ENCODE peak calls at places on chromosomes 12 and 14, in ten cellular contexts. One of them, this sample, is unnamed.

GRCh38 chr12:9708853-9709252 is 24.0 kb downstream of the CLECL1 start:
- DNase-seq in frontal cortex: no peak
- DNase-seq in GDM1: no peak
- DNase-seq in BE2C: no peak
- DNase-seq in hippocampal formation: no peak
- DNase-seq in mesendoderm: no peak
- DNase-seq in Right ventricle myocardium superior: no peak
- DNase-seq in G401: no peak
- DNase-seq in amygdala: no peak
- DNase-seq in CD8-positive, alpha-beta T cell: no peak
- DNase-seq in this sample: no peak

GRCh38 chr14:30558362-30558674 is 640 bp upstream of the G2E3 start:
- DNase-seq in GDM1: no peak
- DNase-seq in amygdala: no peak
- DNase-seq in BE2C: no peak
- DNase-seq in CD8-positive, alpha-beta T cell: no peak
- DNase-seq in G401: no peak
- DNase-seq in Right ventricle myocardium superior: no peak
- DNase-seq in mesendoderm: no peak
- DNase-seq in frontal cortex: no peak
- DNase-seq in hippocampal formation: no peak
- DNase-seq in this sample: peak

GRCh38 chr12:27743601-27744000 is 33.0 kb downstream of the MRPS35 start:
- DNase-seq in mesendoderm: no peak
- DNase-seq in GDM1: no peak
- DNase-seq in G401: no peak
- DNase-seq in hippocampal formation: no peak
- DNase-seq in Right ventricle myocardium superior: no peak
- DNase-seq in frontal cortex: no peak
- DNase-seq in BE2C: no peak
- DNase-seq in CD8-positive, alpha-beta T cell: no peak
- DNase-seq in amygdala: no peak
- DNase-seq in this sample: no peak

GRCh38 chr14:50845166-50845565 is 14.2 kb upstream of the NIN start:
- DNase-seq in mesendoderm: no peak
- DNase-seq in amygdala: no peak
- DNase-seq in frontal cortex: no peak
- DNase-seq in CD8-positive, alpha-beta T cell: no peak
- DNase-seq in G401: no peak
- DNase-seq in GDM1: no peak
- DNase-seq in hippocampal formation: no peak
- DNase-seq in Right ventricle myocardium superior: no peak
- DNase-seq in BE2C: no peak
- DNase-seq in this sample: no peak

GRCh38 chr12:56154246-56154771 is 1.9 kb downstream of the MYL6B start:
- DNase-seq in mesendoderm: peak
- DNase-seq in amygdala: no peak
- DNase-seq in G401: no peak
- DNase-seq in CD8-positive, alpha-beta T cell: no peak
- DNase-seq in GDM1: no peak
- DNase-seq in Right ventricle myocardium superior: no peak
- DNase-seq in hippocampal formation: no peak
- DNase-seq in frontal cortex: no peak
- DNase-seq in BE2C: no peak
- DNase-seq in this sample: no peak

GRCh38 chr12:103877934-103878510 is 37.0 kb upstream of the NT5DC3 start:
- DNase-seq in Right ventricle myocardium superior: no peak
- DNase-seq in hippocampal formation: peak
- DNase-seq in G401: peak
- DNase-seq in BE2C: peak
- DNase-seq in amygdala: peak
- DNase-seq in CD8-positive, alpha-beta T cell: peak
- DNase-seq in mesendoderm: peak
- DNase-seq in frontal cortex: no peak
- DNase-seq in GDM1: peak
- DNase-seq in this sample: peak

GRCh38 chr12:51836012-51836832 is 12.3 kb downstream of the FIGNL2 start:
- DNase-seq in amygdala: no peak
- DNase-seq in BE2C: no peak
- DNase-seq in mesendoderm: peak
- DNase-seq in frontal cortex: no peak
- DNase-seq in hippocampal formation: no peak
- DNase-seq in Right ventricle myocardium superior: no peak
- DNase-seq in GDM1: no peak
- DNase-seq in CD8-positive, alpha-beta T cell: no peak
- DNase-seq in G401: no peak
- DNase-seq in this sample: peak

GRCh38 chr12:113059071-113059595 is 2.6 kb downstream of the DTX1 start:
- DNase-seq in Right ventricle myocardium superior: no peak
- DNase-seq in hippocampal formation: no peak
- DNase-seq in frontal cortex: peak
- DNase-seq in BE2C: no peak
- DNase-seq in GDM1: no peak
- DNase-seq in amygdala: no peak
- DNase-seq in mesendoderm: no peak
- DNase-seq in CD8-positive, alpha-beta T cell: no peak
- DNase-seq in G401: no peak
- DNase-seq in this sample: no peak

GRCh38 chr12:5201554-5202243 is 158.0 kb downstream of the KCNA5 start:
- DNase-seq in Right ventricle myocardium superior: peak
- DNase-seq in amygdala: no peak
- DNase-seq in BE2C: peak
- DNase-seq in frontal cortex: no peak
- DNase-seq in G401: no peak
- DNase-seq in hippocampal formation: no peak
- DNase-seq in GDM1: no peak
- DNase-seq in mesendoderm: peak
- DNase-seq in CD8-positive, alpha-beta T cell: no peak
- DNase-seq in this sample: peak

GRCh38 chr14:95464103-95464502 is 52.3 kb downstream of the SYNE3 start:
- DNase-seq in BE2C: no peak
- DNase-seq in G401: no peak
- DNase-seq in frontal cortex: no peak
- DNase-seq in mesendoderm: no peak
- DNase-seq in Right ventricle myocardium superior: no peak
- DNase-seq in amygdala: no peak
- DNase-seq in hippocampal formation: no peak
- DNase-seq in GDM1: no peak
- DNase-seq in CD8-positive, alpha-beta T cell: no peak
- DNase-seq in this sample: no peak

GRCh38 chr14:70555890-70556289 is 21.1 kb upstream of the ADAM20 start:
- DNase-seq in amygdala: no peak
- DNase-seq in hippocampal formation: no peak
- DNase-seq in GDM1: no peak
- DNase-seq in G401: no peak
- DNase-seq in mesendoderm: no peak
- DNase-seq in CD8-positive, alpha-beta T cell: no peak
- DNase-seq in BE2C: no peak
- DNase-seq in Right ventricle myocardium superior: peak
- DNase-seq in frontal cortex: no peak
- DNase-seq in this sample: peak

GRCh38 chr14:93033983-93034670 is 81.6 kb downstream of the ITPK1 start:
- DNase-seq in BE2C: peak
- DNase-seq in mesendoderm: peak
- DNase-seq in frontal cortex: no peak
- DNase-seq in hippocampal formation: peak
- DNase-seq in G401: no peak
- DNase-seq in GDM1: no peak
- DNase-seq in CD8-positive, alpha-beta T cell: peak
- DNase-seq in amygdala: no peak
- DNase-seq in Right ventricle myocardium superior: no peak
- DNase-seq in this sample: no peak

GRCh38 chr12:52975820-52976573 is 27.1 kb downstream of the KRT18 start:
- DNase-seq in amygdala: no peak
- DNase-seq in mesendoderm: peak
- DNase-seq in hippocampal formation: no peak
- DNase-seq in BE2C: no peak
- DNase-seq in CD8-positive, alpha-beta T cell: no peak
- DNase-seq in G401: peak
- DNase-seq in frontal cortex: no peak
- DNase-seq in GDM1: no peak
- DNase-seq in Right ventricle myocardium superior: peak
- DNase-seq in this sample: peak

GRCh38 chr14:35435177-35435576 is 30.6 kb upstream of the NFKBIA start:
- DNase-seq in mesendoderm: no peak
- DNase-seq in CD8-positive, alpha-beta T cell: no peak
- DNase-seq in hippocampal formation: no peak
- DNase-seq in GDM1: no peak
- DNase-seq in G401: no peak
- DNase-seq in amygdala: no peak
- DNase-seq in frontal cortex: no peak
- DNase-seq in BE2C: no peak
- DNase-seq in Right ventricle myocardium superior: no peak
- DNase-seq in this sample: no peak

GRCh38 chr12:647039-647712 is 16.1 kb downstream of the NINJ2 start:
- DNase-seq in GDM1: no peak
- DNase-seq in CD8-positive, alpha-beta T cell: no peak
- DNase-seq in G401: no peak
- DNase-seq in mesendoderm: no peak
- DNase-seq in hippocampal formation: no peak
- DNase-seq in BE2C: no peak
- DNase-seq in amygdala: no peak
- DNase-seq in frontal cortex: no peak
- DNase-seq in Right ventricle myocardium superior: no peak
- DNase-seq in this sample: no peak

GRCh38 chr14:52313903-52314481 is at the start of gene PTGER2:
- DNase-seq in Right ventricle myocardium superior: peak
- DNase-seq in frontal cortex: peak
- DNase-seq in CD8-positive, alpha-beta T cell: peak
- DNase-seq in GDM1: no peak
- DNase-seq in mesendoderm: peak
- DNase-seq in hippocampal formation: no peak
- DNase-seq in BE2C: peak
- DNase-seq in G401: no peak
- DNase-seq in amygdala: no peak
- DNase-seq in this sample: peak

GRCh38 chr14:35929171-35929570 is 103.0 kb downstream of the BRMS1L start:
- DNase-seq in CD8-positive, alpha-beta T cell: no peak
- DNase-seq in hippocampal formation: no peak
- DNase-seq in GDM1: no peak
- DNase-seq in amygdala: no peak
- DNase-seq in frontal cortex: no peak
- DNase-seq in Right ventricle myocardium superior: no peak
- DNase-seq in G401: no peak
- DNase-seq in BE2C: no peak
- DNase-seq in mesendoderm: no peak
- DNase-seq in this sample: no peak

GRCh38 chr14:72619071-72619710 is 274.7 kb downstream of the DPF3 start:
- DNase-seq in BE2C: peak
- DNase-seq in hippocampal formation: no peak
- DNase-seq in CD8-positive, alpha-beta T cell: no peak
- DNase-seq in GDM1: no peak
- DNase-seq in G401: no peak
- DNase-seq in mesendoderm: no peak
- DNase-seq in frontal cortex: no peak
- DNase-seq in amygdala: no peak
- DNase-seq in Right ventricle myocardium superior: no peak
- DNase-seq in this sample: peak

GRCh38 chr12:116361404-116362223 is 84.1 kb upstream of the MED13L start:
- DNase-seq in CD8-positive, alpha-beta T cell: no peak
- DNase-seq in GDM1: no peak
- DNase-seq in G401: peak
- DNase-seq in amygdala: no peak
- DNase-seq in mesendoderm: no peak
- DNase-seq in BE2C: no peak
- DNase-seq in Right ventricle myocardium superior: no peak
- DNase-seq in hippocampal formation: no peak
- DNase-seq in frontal cortex: no peak
- DNase-seq in this sample: no peak

GRCh38 chr14:53190938-53191337 is 37.8 kb upstream of the DDHD1 start:
- DNase-seq in amygdala: no peak
- DNase-seq in CD8-positive, alpha-beta T cell: no peak
- DNase-seq in frontal cortex: no peak
- DNase-seq in GDM1: no peak
- DNase-seq in G401: no peak
- DNase-seq in mesendoderm: no peak
- DNase-seq in Right ventricle myocardium superior: no peak
- DNase-seq in BE2C: no peak
- DNase-seq in hippocampal formation: no peak
- DNase-seq in this sample: no peak

GRCh38 chr12:26188641-26189040 is 6.7 kb upstream of the SSPN start:
- DNase-seq in mesendoderm: no peak
- DNase-seq in Right ventricle myocardium superior: no peak
- DNase-seq in G401: no peak
- DNase-seq in hippocampal formation: no peak
- DNase-seq in GDM1: no peak
- DNase-seq in frontal cortex: no peak
- DNase-seq in amygdala: no peak
- DNase-seq in BE2C: no peak
- DNase-seq in CD8-positive, alpha-beta T cell: no peak
- DNase-seq in this sample: no peak

GRCh38 chr14:52063107-52063506 is 5.8 kb downstream of the NID2 start:
- DNase-seq in BE2C: peak
- DNase-seq in amygdala: no peak
- DNase-seq in Right ventricle myocardium superior: peak
- DNase-seq in CD8-positive, alpha-beta T cell: no peak
- DNase-seq in G401: no peak
- DNase-seq in frontal cortex: no peak
- DNase-seq in GDM1: no peak
- DNase-seq in mesendoderm: peak
- DNase-seq in hippocampal formation: no peak
- DNase-seq in this sample: peak

GRCh38 chr14:102215071-102215470 is 75.4 kb downstream of the WDR20 start:
- DNase-seq in G401: peak
- DNase-seq in Right ventricle myocardium superior: no peak
- DNase-seq in BE2C: no peak
- DNase-seq in amygdala: peak
- DNase-seq in frontal cortex: peak
- DNase-seq in mesendoderm: no peak
- DNase-seq in hippocampal formation: peak
- DNase-seq in CD8-positive, alpha-beta T cell: no peak
- DNase-seq in GDM1: no peak
- DNase-seq in this sample: no peak

GRCh38 chr12:83005534-83006197 is 319.0 kb downstream of the TMTC2 start:
- DNase-seq in amygdala: no peak
- DNase-seq in BE2C: no peak
- DNase-seq in G401: no peak
- DNase-seq in frontal cortex: no peak
- DNase-seq in GDM1: no peak
- DNase-seq in Right ventricle myocardium superior: no peak
- DNase-seq in CD8-positive, alpha-beta T cell: no peak
- DNase-seq in hippocampal formation: no peak
- DNase-seq in mesendoderm: no peak
- DNase-seq in this sample: no peak

GRCh38 chr14:50947446-50947845 is 3.2 kb upstream of the PYGL start:
- DNase-seq in hippocampal formation: no peak
- DNase-seq in frontal cortex: no peak
- DNase-seq in amygdala: no peak
- DNase-seq in CD8-positive, alpha-beta T cell: no peak
- DNase-seq in G401: no peak
- DNase-seq in Right ventricle myocardium superior: no peak
- DNase-seq in GDM1: no peak
- DNase-seq in BE2C: no peak
- DNase-seq in mesendoderm: no peak
- DNase-seq in this sample: peak

GRCh38 chr14:34971801-34972200 is 11.0 kb upstream of the SRP54 start:
- DNase-seq in Right ventricle myocardium superior: no peak
- DNase-seq in hippocampal formation: no peak
- DNase-seq in BE2C: no peak
- DNase-seq in GDM1: no peak
- DNase-seq in G401: no peak
- DNase-seq in amygdala: no peak
- DNase-seq in CD8-positive, alpha-beta T cell: no peak
- DNase-seq in frontal cortex: no peak
- DNase-seq in mesendoderm: no peak
- DNase-seq in this sample: no peak

GRCh38 chr14:53993920-53994607 is 37.4 kb upstream of the BMP4 start:
- DNase-seq in BE2C: no peak
- DNase-seq in frontal cortex: no peak
- DNase-seq in amygdala: no peak
- DNase-seq in G401: no peak
- DNase-seq in CD8-positive, alpha-beta T cell: no peak
- DNase-seq in GDM1: no peak
- DNase-seq in Right ventricle myocardium superior: no peak
- DNase-seq in mesendoderm: no peak
- DNase-seq in hippocampal formation: no peak
- DNase-seq in this sample: no peak

GRCh38 chr14:86055512-86055911 is 525.6 kb downstream of the FLRT2 start:
- DNase-seq in hippocampal formation: no peak
- DNase-seq in Right ventricle myocardium superior: no peak
- DNase-seq in CD8-positive, alpha-beta T cell: no peak
- DNase-seq in amygdala: no peak
- DNase-seq in mesendoderm: peak
- DNase-seq in G401: no peak
- DNase-seq in BE2C: no peak
- DNase-seq in GDM1: no peak
- DNase-seq in frontal cortex: no peak
- DNase-seq in this sample: peak

This sample was measured in left kidney.